ENCODE peak calls at places on chromosomes 4 and X, in ten cellular contexts. Y, G, U, Z, D, C, A, N, R and E are unnamed samples.

GRCh38 chr4:137705171-137705783 is 173.0 kb upstream of the PCDH18 start:
- DNase-seq in Y (no peak), G (peak; percentile 92), U (peak; percentile 83), Z (no peak), D (no peak), C (no peak), A (peak; percentile 100), N (no peak), R (no peak), E (peak; percentile 90)

GRCh38 chrX:17559728-17560379 is 177.4 kb upstream of the SCML1 start:
- DNase-seq in Y (no peak), G (peak; percentile 56), U (peak; percentile 84), Z (no peak), D (peak; percentile 42), C (no peak), A (peak; percentile 60), N (no peak), R (peak; percentile 39), E (peak; percentile 65)

GRCh38 chr4:3127129-3127528 is 52.6 kb downstream of the HTT start:
- DNase-seq in Y (no peak), G (no peak), U (no peak), Z (no peak), D (no peak), C (no peak), A (no peak), N (no peak), R (no peak), E (no peak)

GRCh38 chr4:184444215-184444952 is 30.0 kb downstream of the IRF2 start:
- DNase-seq in Y (no peak), G (no peak), U (peak; percentile 71), Z (no peak), D (no peak), C (no peak), A (peak; percentile 37), N (no peak), R (no peak), E (no peak)

GRCh38 chr4:106773106-106773905 is 262.8 kb downstream of the DKK2 start:
- DNase-seq in Y (no peak), G (no peak), U (peak; percentile 86), Z (no peak), D (no peak), C (no peak), A (no peak), N (no peak), R (no peak), E (peak; percentile 25)

GRCh38 chrX:81489987-81490386 is 288.1 kb downstream of the SH3BGRL start:
- DNase-seq in Y (peak; percentile 0), G (no peak), U (no peak), Z (no peak), D (no peak), C (no peak), A (peak; percentile 0), N (no peak), R (peak; percentile 1), E (no peak)

GRCh38 chrX:38800981-38801845 is at the start of gene MID1IP1:
- DNase-seq in Y (peak; percentile 88), G (peak; percentile 75), U (peak; percentile 88), Z (peak; percentile 80), D (peak; percentile 94), C (peak; percentile 97), A (peak; percentile 94), N (peak; percentile 73), R (peak; percentile 82), E (peak; percentile 72)

GRCh38 chrX:3939967-3940610 is 226.6 kb upstream of the PRKX start:
- DNase-seq in Y (peak; percentile 21), G (no peak), U (peak; percentile 5), Z (no peak), D (no peak), C (no peak), A (peak; percentile 16), N (no peak), R (no peak), E (no peak)

GRCh38 chrX:77275392-77275791 is 171.8 kb upstream of the FGF16 start:
- DNase-seq in Y (no peak), G (no peak), U (no peak), Z (no peak), D (no peak), C (no peak), A (no peak), N (no peak), R (no peak), E (no peak)

GRCh38 chrX:150680974-150681373 is 12.2 kb upstream of the MTMR1 start:
- DNase-seq in Y (peak; percentile 31), G (no peak), U (no peak), Z (no peak), D (no peak), C (no peak), A (peak; percentile 28), N (no peak), R (no peak), E (no peak)

GRCh38 chr4:145034727-145035211 is 63.2 kb downstream of the ANAPC10 start:
- DNase-seq in Y (no peak), G (no peak), U (peak; percentile 79), Z (no peak), D (peak; percentile 75), C (no peak), A (peak; percentile 63), N (no peak), R (no peak), E (peak; percentile 89)

GRCh38 chr4:113673450-113673849 is 88.1 kb downstream of the CAMK2D start:
- DNase-seq in Y (peak; percentile 50), G (no peak), U (no peak), Z (no peak), D (no peak), C (no peak), A (no peak), N (no peak), R (no peak), E (no peak)

GRCh38 chrX:50920132-50920531 is 9.6 kb downstream of the BMP15 start:
- DNase-seq in Y (no peak), G (no peak), U (peak; percentile 11), Z (peak; percentile 0), D (no peak), C (no peak), A (peak; percentile 1), N (no peak), R (no peak), E (no peak)

DNA sequence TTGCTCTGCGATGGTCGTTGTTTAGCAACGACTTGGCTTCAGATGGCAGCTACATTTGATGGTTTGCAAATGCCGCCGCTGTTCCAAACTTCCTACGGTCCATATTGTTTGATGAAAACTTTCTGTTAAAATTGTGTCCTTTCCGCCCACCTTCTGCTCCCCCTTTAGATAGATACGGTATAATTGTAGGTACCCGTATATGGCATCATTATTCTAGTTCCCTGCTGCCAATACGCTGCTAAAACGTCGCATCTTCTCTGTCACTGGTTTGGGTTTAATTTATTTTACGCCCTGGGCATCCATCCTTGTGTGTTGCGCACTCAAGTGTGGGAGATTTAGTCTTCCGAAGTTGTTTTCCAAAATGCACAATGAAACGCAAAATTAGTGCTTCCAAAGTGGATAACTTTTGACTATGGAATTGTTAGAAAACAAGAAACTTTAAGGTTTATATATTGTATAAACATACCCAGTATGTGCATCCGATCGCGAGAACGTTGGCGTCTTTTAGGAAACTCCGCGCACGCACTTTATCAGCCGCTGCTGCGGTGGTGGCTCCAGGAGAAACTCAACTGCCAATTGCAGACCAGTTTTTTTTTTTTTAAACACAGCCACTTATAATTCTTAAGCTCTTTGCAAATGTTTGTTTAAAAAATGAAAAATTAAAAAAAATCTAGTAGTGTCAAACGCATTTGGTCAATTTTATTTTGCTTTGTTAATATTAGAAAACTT is 1.7 kb downstream of the ATOH1 start:
- DNase-seq in Y (no peak), G (no peak), U (no peak), Z (peak; percentile 14), D (no peak), C (no peak), A (no peak), N (no peak), R (no peak), E (no peak)
- H3K4me3 ChIP-seq in Y (no peak overlapping the region), G (no peak overlapping the region), U (no peak overlapping the region), Z (no peak overlapping the region), D (no peak overlapping the region), C (no peak overlapping the region), A (no peak overlapping the region), N (peak overlapping the region; percentile 59), R (no peak overlapping the region), E (no peak overlapping the region)

DNA sequence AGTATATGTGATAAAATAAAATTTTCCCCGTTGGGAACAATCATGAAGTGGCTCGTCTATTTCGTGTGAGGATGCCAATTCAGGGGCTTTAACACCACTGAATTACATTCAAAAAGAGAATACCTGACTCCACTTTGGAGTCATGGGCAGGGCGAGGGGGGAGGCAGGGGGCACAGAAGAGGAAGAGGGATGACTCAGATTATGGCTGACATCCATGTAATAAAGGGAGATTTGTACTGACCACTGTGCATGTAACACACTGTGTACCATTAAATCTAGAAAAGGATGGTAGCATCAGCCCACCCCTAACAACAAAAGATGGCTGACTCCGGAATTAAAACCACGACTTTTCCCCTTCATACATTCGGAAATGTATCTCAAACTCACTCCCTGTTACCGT is 1.3 kb downstream of the SLC9A7 start:
- DNase-seq in Y (peak; percentile 13), G (no peak), U (no peak), Z (no peak), D (no peak), C (no peak), A (no peak), N (no peak), R (no peak), E (no peak)
- H3K4me3 ChIP-seq in Y (peak overlapping the region; percentile 97), G (peak overlapping the region; percentile 55), U (peak overlapping the region; percentile 75), Z (no peak overlapping the region), D (no peak overlapping the region), C (no peak overlapping the region), A (no peak overlapping the region), N (no peak overlapping the region), R (peak overlapping the region; percentile 65), E (peak overlapping the region; percentile 59)

DNA sequence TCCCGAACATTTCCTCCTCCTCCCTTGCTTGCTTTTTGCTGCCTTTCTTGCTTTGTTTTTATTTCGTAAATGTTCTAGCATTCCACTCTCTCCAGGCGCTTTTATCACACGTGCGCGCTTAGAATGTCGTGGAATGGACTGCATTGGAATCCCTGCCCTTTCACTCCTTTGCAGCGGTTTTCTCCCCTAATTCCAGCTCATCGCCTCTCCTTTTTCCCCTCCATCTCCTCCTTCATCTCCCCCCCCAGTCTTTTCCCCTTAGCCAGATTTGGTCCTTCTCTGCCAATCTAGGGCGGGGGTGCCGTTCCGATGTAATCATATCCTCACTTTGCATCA is 578 bp downstream of the OGT start:
- DNase-seq in Y (peak; percentile 8), G (no peak), U (no peak), Z (no peak), D (no peak), C (no peak), A (no peak), N (no peak), R (no peak), E (no peak)
- H3K4me3 ChIP-seq in Y (peak overlapping the region; percentile 78), G (peak overlapping the region; percentile 79), U (peak overlapping the region; percentile 93), Z (peak overlapping the region; percentile 66), D (peak overlapping the region; percentile 81), C (peak overlapping the region; percentile 59), A (peak overlapping the region; percentile 95), N (peak overlapping the region; percentile 72), R (peak overlapping the region; percentile 93), E (peak overlapping the region; percentile 85)

DNA sequence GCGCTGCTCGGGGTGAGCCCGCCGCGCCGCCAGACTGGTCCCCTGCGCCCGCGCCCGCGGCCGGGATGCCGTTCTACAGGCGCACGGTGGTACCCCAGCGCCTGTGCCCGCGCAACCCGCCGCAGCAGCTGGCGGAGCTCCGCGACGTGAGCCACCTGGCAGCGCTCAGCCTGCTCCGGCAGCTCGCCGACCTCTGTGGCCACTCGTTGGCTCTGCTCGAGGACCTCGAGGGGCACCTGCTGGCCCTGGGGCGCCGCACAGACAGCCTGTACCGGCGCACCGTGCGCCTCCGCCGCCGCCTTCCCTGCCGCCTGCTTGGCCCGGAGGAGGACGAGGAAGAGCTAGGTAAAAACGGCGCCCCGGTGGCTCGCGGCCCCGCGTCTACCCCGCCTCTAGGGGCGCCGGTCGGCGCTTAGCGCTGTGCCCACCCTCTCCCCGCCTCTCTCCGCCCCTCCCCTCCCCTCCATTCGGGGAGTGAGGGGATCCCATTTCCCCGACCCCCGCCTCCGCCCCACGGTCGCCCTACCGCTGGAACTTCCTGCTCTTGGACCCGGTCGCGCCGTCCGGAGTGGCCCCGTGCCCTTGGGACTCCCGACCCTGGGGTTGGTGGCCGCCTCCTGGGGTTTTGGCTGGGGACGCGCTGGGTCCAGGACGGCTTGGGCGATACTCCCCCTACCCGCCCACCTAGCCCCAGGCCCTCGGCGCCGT is 532 bp downstream of the NHSL2 start:
- DNase-seq in Y (no peak), G (no peak), U (no peak), Z (peak; percentile 42), D (no peak), C (no peak), A (no peak), N (no peak), R (no peak), E (no peak)
- H3K4me3 ChIP-seq in Y (no peak overlapping the region), G (peak overlapping the region; percentile 56), U (peak overlapping the region; percentile 45), Z (peak overlapping the region; percentile 74), D (peak overlapping the region; percentile 51), C (peak overlapping the region; percentile 6), A (peak overlapping the region; percentile 50), N (peak overlapping the region; percentile 60), R (peak overlapping the region; percentile 15), E (peak overlapping the region; percentile 56)